ENCODE peak calls at places on chromosomes 2 and 18, in seven cellular contexts. One of them, this sample, is unnamed.

GRCh38 chr2:196170202-196170680 is 1.1 kb downstream of the STK17B start:
- DNase-seq in Peyer's patch: peak; percentile 61
- DNase-seq in OCI-LY7: peak; percentile 71
- DNase-seq in kidney: no peak
- DNase-seq in IMR-90: peak; percentile 64
- DNase-seq in heart right ventricle: no peak
- DNase-seq in hepatocyte: peak; percentile 49
- DNase-seq in this sample: no peak

GRCh38 chr2:15195723-15196270 is 365.3 kb downstream of the NBAS start:
- DNase-seq in Peyer's patch: no peak
- DNase-seq in OCI-LY7: no peak
- DNase-seq in kidney: no peak
- DNase-seq in IMR-90: no peak
- DNase-seq in heart right ventricle: no peak
- DNase-seq in hepatocyte: no peak
- DNase-seq in this sample: no peak

GRCh38 chr18:44939037-44939665 is 258.5 kb downstream of the SETBP1 start:
- DNase-seq in Peyer's patch: no peak
- DNase-seq in OCI-LY7: no peak
- DNase-seq in kidney: no peak
- DNase-seq in IMR-90: no peak
- DNase-seq in heart right ventricle: no peak
- DNase-seq in hepatocyte: peak; percentile 23
- DNase-seq in this sample: no peak

GRCh38 chr18:54742654-54743053 is 85.6 kb upstream of the RAB27B start:
- DNase-seq in Peyer's patch: peak; percentile 17
- DNase-seq in OCI-LY7: no peak
- DNase-seq in kidney: peak; percentile 41
- DNase-seq in IMR-90: peak; percentile 99
- DNase-seq in heart right ventricle: no peak
- DNase-seq in hepatocyte: peak; percentile 33
- DNase-seq in this sample: peak; percentile 11

GRCh38 chr2:68250196-68250595 is 2.1 kb downstream of the PPP3R1 start:
- DNase-seq in Peyer's patch: peak; percentile 25
- DNase-seq in OCI-LY7: peak; percentile 5
- DNase-seq in kidney: no peak
- DNase-seq in IMR-90: no peak
- DNase-seq in heart right ventricle: no peak
- DNase-seq in hepatocyte: no peak
- DNase-seq in this sample: no peak

GRCh38 chr2:10777111-10777841 is 35.3 kb downstream of the PDIA6 start:
- DNase-seq in Peyer's patch: no peak
- DNase-seq in OCI-LY7: no peak
- DNase-seq in kidney: no peak
- DNase-seq in IMR-90: no peak
- DNase-seq in heart right ventricle: no peak
- DNase-seq in hepatocyte: no peak
- DNase-seq in this sample: no peak

GRCh38 chr2:12416600-12416999 is 300.1 kb upstream of the TRIB2 start:
- DNase-seq in Peyer's patch: peak; percentile 55
- DNase-seq in OCI-LY7: peak; percentile 7
- DNase-seq in kidney: no peak
- DNase-seq in IMR-90: peak; percentile 48
- DNase-seq in heart right ventricle: peak; percentile 61
- DNase-seq in hepatocyte: peak; percentile 25
- DNase-seq in this sample: no peak

GRCh38 chr18:62663731-62664336 is 51.5 kb upstream of the PHLPP1 start:
- DNase-seq in Peyer's patch: no peak
- DNase-seq in OCI-LY7: no peak
- DNase-seq in kidney: no peak
- DNase-seq in IMR-90: peak; percentile 10
- DNase-seq in heart right ventricle: no peak
- DNase-seq in hepatocyte: peak; percentile 22
- DNase-seq in this sample: no peak

GRCh38 chr18:62418258-62418657 is 93.1 kb downstream of the TNFRSF11A start:
- DNase-seq in Peyer's patch: no peak
- DNase-seq in OCI-LY7: no peak
- DNase-seq in kidney: no peak
- DNase-seq in IMR-90: no peak
- DNase-seq in heart right ventricle: no peak
- DNase-seq in hepatocyte: no peak
- DNase-seq in this sample: no peak

GRCh38 chr2:218008060-218009040 is 5.6 kb upstream of the TNS1 start:
- DNase-seq in Peyer's patch: no peak
- DNase-seq in OCI-LY7: no peak
- DNase-seq in kidney: no peak
- DNase-seq in IMR-90: peak; percentile 79
- DNase-seq in heart right ventricle: no peak
- DNase-seq in hepatocyte: no peak
- DNase-seq in this sample: no peak

GRCh38 chr2:158482594-158482993 is 25.8 kb downstream of the PKP4 start:
- DNase-seq in Peyer's patch: no peak
- DNase-seq in OCI-LY7: no peak
- DNase-seq in kidney: no peak
- DNase-seq in IMR-90: peak; percentile 27
- DNase-seq in heart right ventricle: no peak
- DNase-seq in hepatocyte: no peak
- DNase-seq in this sample: no peak

GRCh38 chr2:165074884-165075283 is 119.6 kb upstream of the SLC38A11 start:
- DNase-seq in Peyer's patch: no peak
- DNase-seq in OCI-LY7: peak; percentile 5
- DNase-seq in kidney: no peak
- DNase-seq in IMR-90: no peak
- DNase-seq in heart right ventricle: no peak
- DNase-seq in hepatocyte: no peak
- DNase-seq in this sample: no peak

GRCh38 chr2:237935740-237936452 is 30.9 kb upstream of the UBE2F start:
- DNase-seq in Peyer's patch: no peak
- DNase-seq in OCI-LY7: no peak
- DNase-seq in kidney: no peak
- DNase-seq in IMR-90: peak; percentile 45
- DNase-seq in heart right ventricle: no peak
- DNase-seq in hepatocyte: no peak
- DNase-seq in this sample: no peak

GRCh38 chr2:233114421-233114861 is 54.3 kb downstream of the INPP5D start:
- DNase-seq in Peyer's patch: no peak
- DNase-seq in OCI-LY7: no peak
- DNase-seq in kidney: no peak
- DNase-seq in IMR-90: no peak
- DNase-seq in heart right ventricle: no peak
- DNase-seq in hepatocyte: no peak
- DNase-seq in this sample: no peak

GRCh38 chr2:207925601-207926000 is 99.7 kb downstream of the PLEKHM3 start:
- DNase-seq in Peyer's patch: no peak
- DNase-seq in OCI-LY7: no peak
- DNase-seq in kidney: no peak
- DNase-seq in IMR-90: no peak
- DNase-seq in heart right ventricle: no peak
- DNase-seq in hepatocyte: no peak
- DNase-seq in this sample: no peak

GRCh38 chr2:207928079-207928478 is 97.2 kb downstream of the PLEKHM3 start:
- DNase-seq in Peyer's patch: no peak
- DNase-seq in OCI-LY7: no peak
- DNase-seq in kidney: no peak
- DNase-seq in IMR-90: no peak
- DNase-seq in heart right ventricle: no peak
- DNase-seq in hepatocyte: no peak
- DNase-seq in this sample: no peak

GRCh38 chr2:207930747-207931146 is 94.6 kb downstream of the PLEKHM3 start:
- DNase-seq in Peyer's patch: no peak
- DNase-seq in OCI-LY7: no peak
- DNase-seq in kidney: no peak
- DNase-seq in IMR-90: no peak
- DNase-seq in heart right ventricle: no peak
- DNase-seq in hepatocyte: peak; percentile 55
- DNase-seq in this sample: no peak

GRCh38 chr2:207929923-207930322 is 95.4 kb downstream of the PLEKHM3 start:
- DNase-seq in Peyer's patch: no peak
- DNase-seq in OCI-LY7: no peak
- DNase-seq in kidney: no peak
- DNase-seq in IMR-90: no peak
- DNase-seq in heart right ventricle: no peak
- DNase-seq in hepatocyte: no peak
- DNase-seq in this sample: no peak

DNA sequence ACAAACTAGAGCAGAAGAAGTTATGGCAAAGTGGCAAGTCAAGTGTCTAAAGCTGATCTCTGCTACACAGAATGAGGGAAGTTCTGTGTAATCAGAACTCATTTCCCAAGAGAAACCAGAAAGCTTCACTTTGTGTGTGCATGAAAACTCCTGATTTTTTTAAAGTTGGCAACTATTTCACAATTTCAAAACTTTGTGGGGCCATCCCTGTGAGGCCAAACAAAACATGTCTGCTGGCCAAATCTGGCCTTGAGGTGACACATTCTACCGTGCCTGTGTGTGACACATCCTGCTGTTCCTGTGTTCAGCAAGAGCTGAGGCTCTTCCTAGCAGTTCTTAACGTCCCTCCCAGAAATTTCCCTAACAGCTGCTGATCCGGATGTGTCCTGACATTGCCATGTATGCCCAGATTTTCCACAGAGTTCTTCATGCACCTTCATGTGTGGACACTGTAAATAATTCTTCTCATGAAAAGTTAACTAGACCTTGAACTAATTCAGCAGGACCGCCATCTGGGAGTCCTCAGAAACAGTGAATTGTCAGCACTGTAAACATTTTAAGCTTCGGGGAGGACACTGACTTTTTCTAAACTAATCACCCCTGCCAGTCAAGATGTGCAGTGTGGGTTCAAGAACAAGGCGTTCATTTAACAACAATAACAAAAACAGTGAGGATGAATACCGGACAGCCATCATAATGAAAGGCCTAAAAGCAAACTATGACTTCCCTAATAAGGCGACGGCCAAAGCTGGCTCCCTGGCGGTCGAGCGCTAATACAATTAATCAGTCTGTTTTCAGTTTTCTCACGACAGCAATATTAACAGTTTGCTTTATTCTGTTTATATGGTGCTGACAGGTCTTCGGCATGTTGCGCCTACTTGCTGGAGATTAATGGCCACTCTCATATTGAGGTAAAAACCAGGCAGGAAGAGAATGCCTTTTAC is 98.9 kb downstream of the PLEKHM3 start:
- DNase-seq in Peyer's patch: no peak
- DNase-seq in OCI-LY7: no peak
- DNase-seq in kidney: no peak
- DNase-seq in IMR-90: peak; percentile 85
- DNase-seq in heart right ventricle: peak; percentile 15
- DNase-seq in hepatocyte: peak; percentile 57
- DNase-seq in this sample: peak; percentile 66
- H3K27ac ChIP-seq in Peyer's patch: peak overlapping the region; percentile 46
- H3K27ac ChIP-seq in OCI-LY7: no peak overlapping the region
- H3K27ac ChIP-seq in kidney: peak overlapping the region; percentile 23
- H3K27ac ChIP-seq in IMR-90: peak overlapping the region; percentile 11
- H3K27ac ChIP-seq in heart right ventricle: no peak overlapping the region
- H3K27ac ChIP-seq in hepatocyte: peak overlapping the region; percentile 64
- H3K27ac ChIP-seq in this sample: peak overlapping the region; percentile 1

DNA sequence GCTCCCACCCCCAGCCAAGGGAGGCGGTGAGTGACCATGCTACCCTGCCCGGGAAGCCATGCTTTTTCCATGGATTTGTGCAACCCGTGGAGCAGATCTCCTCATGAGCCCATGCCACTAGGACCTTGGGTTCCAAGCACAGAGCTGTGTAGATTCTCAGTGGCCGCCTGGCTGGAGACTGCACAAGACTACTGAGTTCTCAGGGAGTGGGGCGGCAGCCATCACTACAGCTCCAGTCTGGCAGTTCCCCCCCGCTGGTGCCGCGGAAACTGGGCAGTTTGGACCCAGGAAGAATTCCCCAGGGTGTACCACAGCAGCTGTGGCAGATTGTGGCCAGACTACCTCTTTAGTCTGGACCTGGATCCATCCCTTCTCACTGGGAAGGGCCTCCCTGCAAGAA is 470.6 kb downstream of the LRP1B start:
- DNase-seq in Peyer's patch: no peak
- DNase-seq in OCI-LY7: no peak
- DNase-seq in kidney: peak; percentile 33
- DNase-seq in IMR-90: no peak
- DNase-seq in heart right ventricle: no peak
- DNase-seq in hepatocyte: no peak
- DNase-seq in this sample: no peak
- TF ChIP-seq CTCF in Peyer's patch: no peak
- TF ChIP-seq CTCF in OCI-LY7: no peak
- TF ChIP-seq CTCF in kidney: no peak
- TF ChIP-seq CTCF in IMR-90: no peak
- TF ChIP-seq CTCF in heart right ventricle: no peak
- TF ChIP-seq CTCF in hepatocyte: no peak
- TF ChIP-seq CTCF in this sample: no peak

DNA sequence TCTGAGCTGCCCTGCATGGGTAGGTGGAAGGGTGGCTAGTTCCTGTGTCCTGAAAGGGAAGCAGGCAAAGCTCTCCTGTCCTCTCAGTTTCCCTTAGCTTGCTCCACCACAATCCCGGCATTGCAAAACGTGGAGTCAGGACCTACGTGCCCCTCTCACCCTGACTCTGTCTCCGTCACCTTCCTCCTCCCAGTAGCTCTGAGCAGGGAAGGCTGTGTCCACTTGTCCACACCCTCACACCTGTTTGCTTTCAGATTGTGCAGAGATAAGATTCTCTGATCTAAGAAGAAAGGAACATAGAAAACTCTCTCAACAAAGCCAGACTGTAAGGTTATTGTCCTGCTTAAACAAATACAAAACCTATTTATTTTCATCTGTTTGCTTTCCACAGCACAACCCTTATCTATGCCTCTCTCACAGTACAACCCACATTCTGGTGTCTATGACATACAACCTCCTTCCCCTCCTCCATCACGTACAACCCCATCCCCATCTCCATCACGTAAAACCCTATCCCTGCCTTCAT is 79.0 kb downstream of the ALPK2 start:
- DNase-seq in Peyer's patch: no peak
- DNase-seq in OCI-LY7: no peak
- DNase-seq in kidney: no peak
- DNase-seq in IMR-90: no peak
- DNase-seq in heart right ventricle: no peak
- DNase-seq in hepatocyte: peak; percentile 75
- DNase-seq in this sample: no peak
- H3K4me1 ChIP-seq in Peyer's patch: no peaks in the 10 kb centered on the region
- H3K4me1 ChIP-seq in OCI-LY7: no peaks in the 10 kb centered on the region
- H3K4me1 ChIP-seq in kidney: no peaks in the 10 kb centered on the region
- H3K4me1 ChIP-seq in IMR-90: peaks cover 12% of the 10 kb centered on the region
- H3K4me1 ChIP-seq in heart right ventricle: peaks cover 13% of the 10 kb centered on the region
- H3K4me1 ChIP-seq in hepatocyte: peaks cover 25% of the 10 kb centered on the region
- H3K4me1 ChIP-seq in this sample: peaks cover 37% of the 10 kb centered on the region

DNA sequence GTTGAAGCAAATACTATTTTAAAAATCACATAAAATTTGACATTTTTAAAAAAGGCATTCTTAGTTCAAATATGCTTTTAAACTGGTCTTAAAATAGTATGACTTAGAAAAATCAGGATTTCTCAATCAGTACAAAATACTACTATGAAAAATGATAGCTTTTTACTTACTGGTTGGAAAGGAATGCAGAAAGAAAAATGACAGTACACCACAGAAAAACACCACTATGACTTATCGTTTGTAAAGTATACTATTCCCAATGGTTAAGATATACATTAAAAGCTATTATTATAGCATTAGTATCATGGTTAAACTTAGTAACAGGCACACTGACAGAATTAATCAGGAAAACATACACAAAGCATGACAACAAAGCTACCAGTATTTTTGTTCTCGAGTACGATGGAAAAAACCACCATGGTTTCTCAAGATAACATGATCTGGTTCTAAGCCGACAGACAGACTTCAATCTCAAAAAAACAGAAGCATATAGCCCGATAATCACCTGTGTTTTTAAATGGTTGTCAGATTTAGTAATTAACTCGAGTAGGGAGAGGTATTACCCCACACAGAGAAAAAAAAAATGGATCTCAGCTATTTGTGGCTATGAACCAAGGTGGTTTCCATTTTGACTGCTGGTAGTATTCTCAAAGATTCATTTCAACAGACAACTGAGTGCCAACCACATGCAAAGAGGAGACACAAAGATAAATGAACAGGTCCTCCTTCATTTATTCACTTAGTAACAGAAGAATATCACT is 39.1 kb downstream of the CUL3 start:
- DNase-seq in Peyer's patch: no peak
- DNase-seq in OCI-LY7: no peak
- DNase-seq in kidney: no peak
- DNase-seq in IMR-90: peak; percentile 87
- DNase-seq in heart right ventricle: no peak
- DNase-seq in hepatocyte: no peak
- DNase-seq in this sample: no peak
- H3K27ac ChIP-seq in Peyer's patch: no peak overlapping the region
- H3K27ac ChIP-seq in OCI-LY7: peak overlapping the region; percentile 51
- H3K27ac ChIP-seq in kidney: no peak overlapping the region
- H3K27ac ChIP-seq in IMR-90: no peak overlapping the region
- H3K27ac ChIP-seq in heart right ventricle: no peak overlapping the region
- H3K27ac ChIP-seq in hepatocyte: no peak overlapping the region
- H3K27ac ChIP-seq in this sample: peak overlapping the region; percentile 57

This sample was measured in gastrocnemius medialis.